ENCODE peak calls at places on chromosomes 5 and 9, in seven cellular contexts. One of them, this sample, is unnamed.

GRCh38 chr5:96641368-96641767 is 20.8 kb upstream of the CAST start:
- DNase-seq in Calu3: no peak
- DNase-seq in cardiac fibroblast: no peak
- DNase-seq in neural crest cell: no peak
- DNase-seq in CD4-positive, alpha-beta T cell: no peak
- DNase-seq in spleen: no peak
- DNase-seq in nephron progenitor cell: no peak
- DNase-seq in this sample: no peak

GRCh38 chr5:179284751-179285191 is 60.5 kb downstream of the ADAMTS2 start:
- DNase-seq in Calu3: no peak
- DNase-seq in cardiac fibroblast: peak
- DNase-seq in neural crest cell: no peak
- DNase-seq in CD4-positive, alpha-beta T cell: no peak
- DNase-seq in spleen: peak
- DNase-seq in nephron progenitor cell: no peak
- DNase-seq in this sample: no peak

GRCh38 chr5:127746756-127747155 is 43.6 kb downstream of the CCDC192 start:
- DNase-seq in Calu3: no peak
- DNase-seq in cardiac fibroblast: peak
- DNase-seq in neural crest cell: no peak
- DNase-seq in CD4-positive, alpha-beta T cell: no peak
- DNase-seq in spleen: no peak
- DNase-seq in nephron progenitor cell: no peak
- DNase-seq in this sample: no peak

GRCh38 chr5:23428705-23429104 is 78.7 kb upstream of the PRDM9 start:
- DNase-seq in Calu3: no peak
- DNase-seq in cardiac fibroblast: no peak
- DNase-seq in neural crest cell: no peak
- DNase-seq in CD4-positive, alpha-beta T cell: no peak
- DNase-seq in spleen: no peak
- DNase-seq in nephron progenitor cell: no peak
- DNase-seq in this sample: no peak

GRCh38 chr9:93810028-93810971 is 144.9 kb downstream of the BARX1 start:
- DNase-seq in Calu3: no peak
- DNase-seq in cardiac fibroblast: no peak
- DNase-seq in neural crest cell: no peak
- DNase-seq in CD4-positive, alpha-beta T cell: no peak
- DNase-seq in spleen: peak
- DNase-seq in nephron progenitor cell: peak
- DNase-seq in this sample: no peak

GRCh38 chr5:74516217-74516636 is 124.3 kb downstream of the ENC1 start:
- DNase-seq in Calu3: no peak
- DNase-seq in cardiac fibroblast: no peak
- DNase-seq in neural crest cell: no peak
- DNase-seq in CD4-positive, alpha-beta T cell: no peak
- DNase-seq in spleen: no peak
- DNase-seq in nephron progenitor cell: no peak
- DNase-seq in this sample: no peak

GRCh38 chr5:65812648-65813047 is 90.6 kb downstream of the NLN start:
- DNase-seq in Calu3: peak
- DNase-seq in cardiac fibroblast: no peak
- DNase-seq in neural crest cell: no peak
- DNase-seq in CD4-positive, alpha-beta T cell: peak
- DNase-seq in spleen: no peak
- DNase-seq in nephron progenitor cell: no peak
- DNase-seq in this sample: no peak

GRCh38 chr9:111481885-111482636 is 2.1 kb downstream of the ECPAS start:
- DNase-seq in Calu3: no peak
- DNase-seq in cardiac fibroblast: peak
- DNase-seq in neural crest cell: no peak
- DNase-seq in CD4-positive, alpha-beta T cell: no peak
- DNase-seq in spleen: no peak
- DNase-seq in nephron progenitor cell: peak
- DNase-seq in this sample: no peak

GRCh38 chr5:59380350-59380951 is 513.1 kb downstream of the PDE4D start:
- DNase-seq in Calu3: no peak
- DNase-seq in cardiac fibroblast: peak
- DNase-seq in neural crest cell: no peak
- DNase-seq in CD4-positive, alpha-beta T cell: no peak
- DNase-seq in spleen: no peak
- DNase-seq in nephron progenitor cell: no peak
- DNase-seq in this sample: peak

GRCh38 chr9:95078934-95079333 is 238.6 kb downstream of the FANCC start:
- DNase-seq in Calu3: no peak
- DNase-seq in cardiac fibroblast: no peak
- DNase-seq in neural crest cell: no peak
- DNase-seq in CD4-positive, alpha-beta T cell: no peak
- DNase-seq in spleen: peak
- DNase-seq in nephron progenitor cell: no peak
- DNase-seq in this sample: no peak

GRCh38 chr5:72209515-72210115 is 102.3 kb downstream of the MAP1B start:
- DNase-seq in Calu3: no peak
- DNase-seq in cardiac fibroblast: peak
- DNase-seq in neural crest cell: no peak
- DNase-seq in CD4-positive, alpha-beta T cell: no peak
- DNase-seq in spleen: no peak
- DNase-seq in nephron progenitor cell: no peak
- DNase-seq in this sample: no peak

GRCh38 chr9:69273162-69273561 is 51.9 kb upstream of the ENTREP1 start:
- DNase-seq in Calu3: no peak
- DNase-seq in cardiac fibroblast: no peak
- DNase-seq in neural crest cell: no peak
- DNase-seq in CD4-positive, alpha-beta T cell: no peak
- DNase-seq in spleen: no peak
- DNase-seq in nephron progenitor cell: no peak
- DNase-seq in this sample: no peak

GRCh38 chr9:36034234-36034633 is 2.5 kb upstream of the RECK start:
- DNase-seq in Calu3: no peak
- DNase-seq in cardiac fibroblast: no peak
- DNase-seq in neural crest cell: no peak
- DNase-seq in CD4-positive, alpha-beta T cell: no peak
- DNase-seq in spleen: no peak
- DNase-seq in nephron progenitor cell: no peak
- DNase-seq in this sample: no peak

GRCh38 chr9:22079873-22080341 is 70.8 kb upstream of the CDKN2B start:
- DNase-seq in Calu3: peak
- DNase-seq in cardiac fibroblast: peak
- DNase-seq in neural crest cell: no peak
- DNase-seq in CD4-positive, alpha-beta T cell: no peak
- DNase-seq in spleen: no peak
- DNase-seq in nephron progenitor cell: no peak
- DNase-seq in this sample: peak

GRCh38 chr9:23659346-23660006 is 166.6 kb downstream of the ELAVL2 start:
- DNase-seq in Calu3: no peak
- DNase-seq in cardiac fibroblast: no peak
- DNase-seq in neural crest cell: no peak
- DNase-seq in CD4-positive, alpha-beta T cell: no peak
- DNase-seq in spleen: no peak
- DNase-seq in nephron progenitor cell: no peak
- DNase-seq in this sample: no peak

GRCh38 chr5:139251281-139251687 is 42.3 kb upstream of the MATR3 start:
- DNase-seq in Calu3: no peak
- DNase-seq in cardiac fibroblast: no peak
- DNase-seq in neural crest cell: no peak
- DNase-seq in CD4-positive, alpha-beta T cell: peak
- DNase-seq in spleen: no peak
- DNase-seq in nephron progenitor cell: no peak
- DNase-seq in this sample: no peak

GRCh38 chr5:66454186-66455078 is 141.8 kb upstream of the MAST4 start:
- DNase-seq in Calu3: no peak
- DNase-seq in cardiac fibroblast: peak
- DNase-seq in neural crest cell: no peak
- DNase-seq in CD4-positive, alpha-beta T cell: no peak
- DNase-seq in spleen: no peak
- DNase-seq in nephron progenitor cell: no peak
- DNase-seq in this sample: no peak

GRCh38 chr9:81410201-81410600 is 279.1 kb downstream of the TLE1 start:
- DNase-seq in Calu3: peak
- DNase-seq in cardiac fibroblast: no peak
- DNase-seq in neural crest cell: no peak
- DNase-seq in CD4-positive, alpha-beta T cell: no peak
- DNase-seq in spleen: no peak
- DNase-seq in nephron progenitor cell: no peak
- DNase-seq in this sample: peak

GRCh38 chr9:36140086-36141084 is 3.9 kb downstream of the GLIPR2 start:
- DNase-seq in Calu3: no peak
- DNase-seq in cardiac fibroblast: no peak
- DNase-seq in neural crest cell: no peak
- DNase-seq in CD4-positive, alpha-beta T cell: no peak
- DNase-seq in spleen: peak
- DNase-seq in nephron progenitor cell: no peak
- DNase-seq in this sample: no peak

GRCh38 chr5:64594601-64595518 is 89.0 kb downstream of the RGS7BP start:
- DNase-seq in Calu3: peak
- DNase-seq in cardiac fibroblast: peak
- DNase-seq in neural crest cell: no peak
- DNase-seq in CD4-positive, alpha-beta T cell: no peak
- DNase-seq in spleen: no peak
- DNase-seq in nephron progenitor cell: peak
- DNase-seq in this sample: no peak

DNA sequence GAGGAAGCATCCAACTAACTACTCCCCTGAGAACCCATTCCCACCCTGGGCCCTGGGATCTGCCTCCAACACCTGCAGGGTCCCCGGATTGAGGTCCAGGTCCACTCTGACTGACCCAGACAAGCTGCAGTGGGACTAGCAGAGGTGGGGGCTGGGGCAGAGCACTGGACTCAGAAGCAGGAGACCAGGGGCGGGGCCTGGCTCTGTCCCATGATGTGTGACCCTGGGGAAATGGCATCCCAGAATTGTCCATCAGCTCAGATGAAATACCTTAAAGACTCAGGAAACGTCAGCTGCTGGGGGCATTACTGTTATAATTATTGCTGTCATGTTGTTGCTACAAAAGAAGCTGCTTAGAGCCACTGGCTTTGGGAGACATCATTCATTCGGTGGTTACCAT is 202.4 kb downstream of the C9orf50 start:
- DNase-seq in Calu3: no peak
- DNase-seq in cardiac fibroblast: no peak
- DNase-seq in neural crest cell: no peak
- DNase-seq in CD4-positive, alpha-beta T cell: no peak
- DNase-seq in spleen: no peak
- DNase-seq in nephron progenitor cell: no peak
- DNase-seq in this sample: no peak
- TF ChIP-seq CTCF in Calu3: no peak
- TF ChIP-seq CTCF in cardiac fibroblast: no peak
- TF ChIP-seq CTCF in neural crest cell: no peak
- TF ChIP-seq CTCF in CD4-positive, alpha-beta T cell: no peak
- TF ChIP-seq CTCF in spleen: no peak
- TF ChIP-seq CTCF in nephron progenitor cell: no peak
- TF ChIP-seq CTCF in this sample: no peak

GRCh38 chr9:73685786-73686185 is 534.1 kb downstream of the ANXA1 start:
- DNase-seq in Calu3: no peak
- DNase-seq in cardiac fibroblast: no peak
- DNase-seq in neural crest cell: no peak
- DNase-seq in CD4-positive, alpha-beta T cell: no peak
- DNase-seq in spleen: no peak
- DNase-seq in nephron progenitor cell: no peak
- DNase-seq in this sample: no peak

GRCh38 chr9:73680831-73681230 is 529.2 kb downstream of the ANXA1 start:
- DNase-seq in Calu3: no peak
- DNase-seq in cardiac fibroblast: peak
- DNase-seq in neural crest cell: no peak
- DNase-seq in CD4-positive, alpha-beta T cell: no peak
- DNase-seq in spleen: no peak
- DNase-seq in nephron progenitor cell: no peak
- DNase-seq in this sample: no peak

GRCh38 chr9:73689091-73689870 is 537.6 kb downstream of the ANXA1 start:
- DNase-seq in Calu3: no peak
- DNase-seq in cardiac fibroblast: peak
- DNase-seq in neural crest cell: no peak
- DNase-seq in CD4-positive, alpha-beta T cell: no peak
- DNase-seq in spleen: no peak
- DNase-seq in nephron progenitor cell: no peak
- DNase-seq in this sample: no peak

GRCh38 chr9:73684601-73685000 is 532.9 kb downstream of the ANXA1 start:
- DNase-seq in Calu3: no peak
- DNase-seq in cardiac fibroblast: peak
- DNase-seq in neural crest cell: no peak
- DNase-seq in CD4-positive, alpha-beta T cell: no peak
- DNase-seq in spleen: no peak
- DNase-seq in nephron progenitor cell: no peak
- DNase-seq in this sample: no peak

GRCh38 chr9:73683862-73684591 is 532.4 kb downstream of the ANXA1 start:
- DNase-seq in Calu3: peak
- DNase-seq in cardiac fibroblast: peak
- DNase-seq in neural crest cell: no peak
- DNase-seq in CD4-positive, alpha-beta T cell: no peak
- DNase-seq in spleen: no peak
- DNase-seq in nephron progenitor cell: peak
- DNase-seq in this sample: no peak
- TF ChIP-seq CTCF in Calu3: peak
- TF ChIP-seq CTCF in cardiac fibroblast: peak
- TF ChIP-seq CTCF in neural crest cell: peak
- TF ChIP-seq CTCF in CD4-positive, alpha-beta T cell: no peak
- TF ChIP-seq CTCF in spleen: no peak
- TF ChIP-seq CTCF in nephron progenitor cell: peak
- TF ChIP-seq CTCF in this sample: no peak

DNA sequence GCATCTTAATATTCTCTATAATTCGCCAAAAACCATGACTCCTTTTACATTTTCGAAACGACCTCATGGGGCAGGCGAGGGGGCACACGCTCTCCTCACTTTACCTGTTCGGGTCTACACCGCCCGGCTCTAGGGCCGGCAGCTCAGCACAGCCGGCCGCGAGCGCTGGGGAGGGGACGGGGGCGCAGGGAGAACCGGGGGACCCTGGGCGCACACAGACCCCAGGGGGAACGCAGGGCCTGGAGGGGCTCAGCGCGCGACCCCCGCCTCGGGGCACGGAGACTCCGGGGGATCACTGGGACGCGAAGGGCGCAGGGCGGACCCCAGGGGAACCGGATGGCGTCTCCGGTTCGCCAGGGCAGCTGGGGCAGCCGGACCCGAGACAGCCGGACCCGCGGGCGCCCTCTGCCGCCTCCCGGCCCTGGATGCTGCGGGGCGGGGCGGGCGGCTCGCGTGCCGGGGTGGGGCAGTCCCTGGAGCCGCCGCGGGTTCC is at the start of gene AHRR:
- DNase-seq in Calu3: peak
- DNase-seq in cardiac fibroblast: peak
- DNase-seq in neural crest cell: peak
- DNase-seq in CD4-positive, alpha-beta T cell: no peak
- DNase-seq in spleen: no peak
- DNase-seq in nephron progenitor cell: peak
- DNase-seq in this sample: no peak
- TF ChIP-seq CTCF in Calu3: no peak
- TF ChIP-seq CTCF in cardiac fibroblast: peak
- TF ChIP-seq CTCF in neural crest cell: peak
- TF ChIP-seq CTCF in CD4-positive, alpha-beta T cell: peak
- TF ChIP-seq CTCF in spleen: no peak
- TF ChIP-seq CTCF in nephron progenitor cell: peak
- TF ChIP-seq CTCF in this sample: peak

DNA sequence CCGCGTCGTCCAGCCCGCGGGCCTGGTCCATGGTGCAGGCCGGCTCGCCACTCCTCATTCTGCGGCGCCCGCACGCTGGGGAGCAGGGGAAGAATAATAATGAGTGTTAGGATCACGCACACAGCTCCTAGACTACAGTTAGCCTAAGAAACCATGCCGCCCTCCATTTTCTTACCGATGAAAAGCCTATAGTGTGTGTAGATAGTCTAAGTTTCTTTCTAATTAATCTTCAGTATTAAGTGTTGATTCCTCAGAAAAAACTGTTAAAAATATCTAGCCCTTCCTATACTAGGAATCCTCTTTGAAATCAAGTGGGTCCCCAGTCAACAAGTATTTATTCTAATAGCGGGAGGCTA is 9.3 kb downstream of the ZBED3 start:
- DNase-seq in Calu3: no peak
- DNase-seq in cardiac fibroblast: no peak
- DNase-seq in neural crest cell: no peak
- DNase-seq in CD4-positive, alpha-beta T cell: no peak
- DNase-seq in spleen: no peak
- DNase-seq in nephron progenitor cell: no peak
- DNase-seq in this sample: no peak
- TF ChIP-seq CTCF in Calu3: no peak
- TF ChIP-seq CTCF in cardiac fibroblast: no peak
- TF ChIP-seq CTCF in neural crest cell: no peak
- TF ChIP-seq CTCF in CD4-positive, alpha-beta T cell: peak
- TF ChIP-seq CTCF in spleen: no peak
- TF ChIP-seq CTCF in nephron progenitor cell: no peak
- TF ChIP-seq CTCF in this sample: no peak